ENCODE peak calls at places on chromosomes 16 and 17, in seven cellular contexts. B is transverse colon, H is Right ventricle myocardium superior, I is SHP77 treated with DMSO at 0.1 percent for 48 hours, L is HTR-8/SVneo, R is ACHN, K is naive B cell. Q is an unnamed sample.

GRCh38 chr17:49455226-49455968 is 39.7 kb upstream of the NGFR start:
- DNase-seq in L (no peak), B (no peak), I (no peak), K (no peak), H (no peak), R (no peak), Q (no peak)

GRCh38 chr17:19317359-19318095 is 45.0 kb downstream of the B9D1 start:
- DNase-seq in L (peak), H (peak), B (peak), I (peak), K (no peak), R (peak), Q (peak)

GRCh38 chr17:48181653-48182052 is 74.1 kb downstream of the SNX11 start:
- DNase-seq in L (peak), H (no peak), R (peak), B (no peak), K (no peak), I (peak), Q (no peak)

GRCh38 chr16:11297492-11298142 is 16.5 kb upstream of the PRM1 start:
- DNase-seq in B (peak), I (peak), R (peak), H (peak), L (no peak), K (peak), Q (no peak)

GRCh38 chr17:19249681-19250080 is 12.5 kb downstream of the EPN2 start:
- DNase-seq in K (no peak), R (no peak), H (no peak), B (no peak), L (no peak), I (no peak), Q (no peak)

GRCh38 chr17:76437467-76438402 is 15.2 kb downstream of the UBE2O start:
- DNase-seq in L (no peak), B (no peak), I (no peak), R (no peak), H (no peak), K (no peak), Q (no peak)

GRCh38 chr17:12995896-12996295 is 21.9 kb downstream of the ELAC2 start:
- DNase-seq in L (no peak), K (no peak), H (no peak), B (no peak), I (no peak), R (no peak), Q (no peak)

GRCh38 chr16:11801481-11802021 is 4.5 kb upstream of the ZC3H7A start:
- DNase-seq in H (no peak), I (no peak), R (no peak), K (no peak), B (no peak), L (no peak), Q (no peak)

GRCh38 chr17:77591231-77591785 is 367.2 kb upstream of the TNRC6C start:
- DNase-seq in K (no peak), H (no peak), I (no peak), L (no peak), R (no peak), B (peak), Q (no peak)

GRCh38 chr16:66443269-66443652 is 16.2 kb downstream of the BEAN1 start:
- DNase-seq in L (no peak), K (no peak), I (no peak), R (no peak), H (no peak), B (no peak), Q (no peak)

GRCh38 chr17:57166803-57167202 is 81.8 kb downstream of the AKAP1 start:
- DNase-seq in H (no peak), I (no peak), L (no peak), R (no peak), B (no peak), K (no peak), Q (no peak)

GRCh38 chr16:27238016-27238587 is 30.5 kb downstream of the NSMCE1 start:
- DNase-seq in H (peak), B (peak), K (peak), I (no peak), L (no peak), R (no peak), Q (no peak)

Q was measured in amniotic stem cell.